ENCODE peak calls at places on chromosomes 7 and 10, in four cellular contexts. One of them, this sample, is unnamed.
A peak's percentile ranks its signal among the peaks of the same experiment; 100 is the strongest.

GRCh38 chr10:122828716-122829255 is 16.9 kb downstream of the CUZD1 start:
- DNase-seq in activated naive CD8-positive, alpha-beta T cell treated with anti-CD3 and anti-CD28 coated beads, Interleukin-2, amount 50 U/mL, for 24 hours: no peak
- DNase-seq in substantia nigra: no peak
- DNase-seq in activated T-cell treated with anti-CD3 and anti-CD28 coated beads, Interleukin-2, amount 50 U/mL, for 72 hours: no peak
- DNase-seq in this sample: no peak

GRCh38 chr7:101172005-101172853 is 6.9 kb upstream of the VGF start:
- DNase-seq in activated naive CD8-positive, alpha-beta T cell treated with anti-CD3 and anti-CD28 coated beads, Interleukin-2, amount 50 U/mL, for 24 hours: no peak
- DNase-seq in substantia nigra: no peak
- DNase-seq in activated T-cell treated with anti-CD3 and anti-CD28 coated beads, Interleukin-2, amount 50 U/mL, for 72 hours: peak; percentile 27
- DNase-seq in this sample: no peak

GRCh38 chr10:62109532-62110293 is 158.9 kb downstream of the RTKN2 start:
- DNase-seq in activated naive CD8-positive, alpha-beta T cell treated with anti-CD3 and anti-CD28 coated beads, Interleukin-2, amount 50 U/mL, for 24 hours: no peak
- DNase-seq in substantia nigra: no peak
- DNase-seq in activated T-cell treated with anti-CD3 and anti-CD28 coated beads, Interleukin-2, amount 50 U/mL, for 72 hours: no peak
- DNase-seq in this sample: no peak

GRCh38 chr7:96236198-96237039 is 85.5 kb downstream of the SLC25A13 start:
- DNase-seq in activated T-cell treated with anti-CD3 and anti-CD28 coated beads, Interleukin-2, amount 50 U/mL, for 72 hours: no peak
- DNase-seq in activated naive CD8-positive, alpha-beta T cell treated with anti-CD3 and anti-CD28 coated beads, Interleukin-2, amount 50 U/mL, for 24 hours: peak; percentile 23
- DNase-seq in substantia nigra: no peak
- DNase-seq in this sample: no peak

GRCh38 chr10:132368881-132369635 is 27.9 kb upstream of the PWWP2B start:
- DNase-seq in substantia nigra: no peak
- DNase-seq in activated T-cell treated with anti-CD3 and anti-CD28 coated beads, Interleukin-2, amount 50 U/mL, for 72 hours: no peak
- DNase-seq in activated naive CD8-positive, alpha-beta T cell treated with anti-CD3 and anti-CD28 coated beads, Interleukin-2, amount 50 U/mL, for 24 hours: no peak
- DNase-seq in this sample: no peak

GRCh38 chr7:42932861-42933591 is 850 bp downstream of the MRPL32 start:
- DNase-seq in activated T-cell treated with anti-CD3 and anti-CD28 coated beads, Interleukin-2, amount 50 U/mL, for 72 hours: no peak
- DNase-seq in activated naive CD8-positive, alpha-beta T cell treated with anti-CD3 and anti-CD28 coated beads, Interleukin-2, amount 50 U/mL, for 24 hours: no peak
- DNase-seq in substantia nigra: no peak
- DNase-seq in this sample: no peak

GRCh38 chr7:158010956-158011698 is 576.5 kb downstream of the PTPRN2 start:
- DNase-seq in substantia nigra: no peak
- DNase-seq in activated T-cell treated with anti-CD3 and anti-CD28 coated beads, Interleukin-2, amount 50 U/mL, for 72 hours: no peak
- DNase-seq in activated naive CD8-positive, alpha-beta T cell treated with anti-CD3 and anti-CD28 coated beads, Interleukin-2, amount 50 U/mL, for 24 hours: no peak
- DNase-seq in this sample: no peak

GRCh38 chr10:7470371-7470770 is 59.5 kb upstream of the SFMBT2 start:
- DNase-seq in activated T-cell treated with anti-CD3 and anti-CD28 coated beads, Interleukin-2, amount 50 U/mL, for 72 hours: no peak
- DNase-seq in activated naive CD8-positive, alpha-beta T cell treated with anti-CD3 and anti-CD28 coated beads, Interleukin-2, amount 50 U/mL, for 24 hours: no peak
- DNase-seq in substantia nigra: no peak
- DNase-seq in this sample: no peak

GRCh38 chr10:91424016-91424415 is 13.9 kb downstream of the HECTD2 start:
- DNase-seq in substantia nigra: no peak
- DNase-seq in activated T-cell treated with anti-CD3 and anti-CD28 coated beads, Interleukin-2, amount 50 U/mL, for 72 hours: peak; percentile 26
- DNase-seq in activated naive CD8-positive, alpha-beta T cell treated with anti-CD3 and anti-CD28 coated beads, Interleukin-2, amount 50 U/mL, for 24 hours: no peak
- DNase-seq in this sample: no peak

GRCh38 chr10:131207584-131208532 is 103.7 kb downstream of the TCERG1L start:
- DNase-seq in activated naive CD8-positive, alpha-beta T cell treated with anti-CD3 and anti-CD28 coated beads, Interleukin-2, amount 50 U/mL, for 24 hours: no peak
- DNase-seq in activated T-cell treated with anti-CD3 and anti-CD28 coated beads, Interleukin-2, amount 50 U/mL, for 72 hours: no peak
- DNase-seq in substantia nigra: no peak
- DNase-seq in this sample: no peak

GRCh38 chr10:91683976-91684375 is 51.1 kb upstream of the PPP1R3C start:
- DNase-seq in activated T-cell treated with anti-CD3 and anti-CD28 coated beads, Interleukin-2, amount 50 U/mL, for 72 hours: no peak
- DNase-seq in substantia nigra: no peak
- DNase-seq in activated naive CD8-positive, alpha-beta T cell treated with anti-CD3 and anti-CD28 coated beads, Interleukin-2, amount 50 U/mL, for 24 hours: no peak
- DNase-seq in this sample: no peak

GRCh38 chr10:30897045-30897444 is 134.6 kb downstream of the ZNF438 start:
- DNase-seq in activated T-cell treated with anti-CD3 and anti-CD28 coated beads, Interleukin-2, amount 50 U/mL, for 72 hours: no peak
- DNase-seq in activated naive CD8-positive, alpha-beta T cell treated with anti-CD3 and anti-CD28 coated beads, Interleukin-2, amount 50 U/mL, for 24 hours: no peak
- DNase-seq in substantia nigra: no peak
- DNase-seq in this sample: no peak

GRCh38 chr7:74033372-74034311 is 5.7 kb downstream of the ELN start:
- DNase-seq in activated T-cell treated with anti-CD3 and anti-CD28 coated beads, Interleukin-2, amount 50 U/mL, for 72 hours: no peak
- DNase-seq in activated naive CD8-positive, alpha-beta T cell treated with anti-CD3 and anti-CD28 coated beads, Interleukin-2, amount 50 U/mL, for 24 hours: no peak
- DNase-seq in substantia nigra: no peak
- DNase-seq in this sample: peak; percentile 30

GRCh38 chr7:8204674-8205377 is 57.1 kb downstream of the ICA1 start:
- DNase-seq in substantia nigra: no peak
- DNase-seq in activated naive CD8-positive, alpha-beta T cell treated with anti-CD3 and anti-CD28 coated beads, Interleukin-2, amount 50 U/mL, for 24 hours: no peak
- DNase-seq in activated T-cell treated with anti-CD3 and anti-CD28 coated beads, Interleukin-2, amount 50 U/mL, for 72 hours: no peak
- DNase-seq in this sample: no peak

GRCh38 chr7:22718200-22718711 is 8.7 kb upstream of the IL6 start:
- DNase-seq in activated T-cell treated with anti-CD3 and anti-CD28 coated beads, Interleukin-2, amount 50 U/mL, for 72 hours: no peak
- DNase-seq in substantia nigra: no peak
- DNase-seq in activated naive CD8-positive, alpha-beta T cell treated with anti-CD3 and anti-CD28 coated beads, Interleukin-2, amount 50 U/mL, for 24 hours: no peak
- DNase-seq in this sample: no peak

GRCh38 chr10:25933653-25934608 is at the start of gene MYO3A:
- DNase-seq in activated naive CD8-positive, alpha-beta T cell treated with anti-CD3 and anti-CD28 coated beads, Interleukin-2, amount 50 U/mL, for 24 hours: no peak
- DNase-seq in activated T-cell treated with anti-CD3 and anti-CD28 coated beads, Interleukin-2, amount 50 U/mL, for 72 hours: no peak
- DNase-seq in substantia nigra: no peak
- DNase-seq in this sample: peak; percentile 35